ENCODE peak calls at places on chromosomes 16 and 17, in six cellular contexts. One of them, this sample, is unnamed.

GRCh38 chr17:2594657-2595085 is 1.2 kb downstream of the PAFAH1B1 start:
- DNase-seq in activated CD8-positive, alpha-beta T cell treated with anti-CD3 and anti-CD28 coated beads, Interleukin-2, amount 10 ng/mL, durations not matched to agents 7 days and 5 days: peak
- DNase-seq in EL: peak
- DNase-seq in activated T-cell treated with anti-CD3 and anti-CD28 coated beads, Interleukin-2, amount 50 U/mL, for 24 hours: no peak
- DNase-seq in EH: peak
- DNase-seq in stimulated activated CD4-positive, alpha-beta T cell treated with anti-CD3 and anti-CD28 coated beads, TNF-alpha, amount 100 ng/mL, for 1 hour: no peak
- DNase-seq in this sample: peak

GRCh38 chr17:15918661-15919259 is 26.2 kb upstream of the ADORA2B start:
- DNase-seq in EH: peak
- DNase-seq in activated T-cell treated with anti-CD3 and anti-CD28 coated beads, Interleukin-2, amount 50 U/mL, for 24 hours: no peak
- DNase-seq in stimulated activated CD4-positive, alpha-beta T cell treated with anti-CD3 and anti-CD28 coated beads, TNF-alpha, amount 100 ng/mL, for 1 hour: no peak
- DNase-seq in activated CD8-positive, alpha-beta T cell treated with anti-CD3 and anti-CD28 coated beads, Interleukin-2, amount 10 ng/mL, durations not matched to agents 7 days and 5 days: no peak
- DNase-seq in EL: peak
- DNase-seq in this sample: no peak

GRCh38 chr17:72603346-72604242 is 482.8 kb downstream of the SOX9 start:
- DNase-seq in activated CD8-positive, alpha-beta T cell treated with anti-CD3 and anti-CD28 coated beads, Interleukin-2, amount 10 ng/mL, durations not matched to agents 7 days and 5 days: no peak
- DNase-seq in stimulated activated CD4-positive, alpha-beta T cell treated with anti-CD3 and anti-CD28 coated beads, TNF-alpha, amount 100 ng/mL, for 1 hour: no peak
- DNase-seq in EL: peak
- DNase-seq in EH: peak
- DNase-seq in activated T-cell treated with anti-CD3 and anti-CD28 coated beads, Interleukin-2, amount 50 U/mL, for 24 hours: no peak
- DNase-seq in this sample: peak

GRCh38 chr17:2700031-2700490 is 11.5 kb downstream of the CLUH start:
- DNase-seq in EH: no peak
- DNase-seq in stimulated activated CD4-positive, alpha-beta T cell treated with anti-CD3 and anti-CD28 coated beads, TNF-alpha, amount 100 ng/mL, for 1 hour: no peak
- DNase-seq in activated T-cell treated with anti-CD3 and anti-CD28 coated beads, Interleukin-2, amount 50 U/mL, for 24 hours: peak
- DNase-seq in activated CD8-positive, alpha-beta T cell treated with anti-CD3 and anti-CD28 coated beads, Interleukin-2, amount 10 ng/mL, durations not matched to agents 7 days and 5 days: no peak
- DNase-seq in EL: no peak
- DNase-seq in this sample: no peak

GRCh38 chr16:77402672-77403071 is 32.2 kb downstream of the ADAMTS18 start:
- DNase-seq in EH: no peak
- DNase-seq in EL: no peak
- DNase-seq in activated T-cell treated with anti-CD3 and anti-CD28 coated beads, Interleukin-2, amount 50 U/mL, for 24 hours: no peak
- DNase-seq in activated CD8-positive, alpha-beta T cell treated with anti-CD3 and anti-CD28 coated beads, Interleukin-2, amount 10 ng/mL, durations not matched to agents 7 days and 5 days: no peak
- DNase-seq in stimulated activated CD4-positive, alpha-beta T cell treated with anti-CD3 and anti-CD28 coated beads, TNF-alpha, amount 100 ng/mL, for 1 hour: no peak
- DNase-seq in this sample: no peak

GRCh38 chr17:21177854-21178600 is 35.9 kb downstream of the TMEM11 start:
- DNase-seq in EL: no peak
- DNase-seq in activated CD8-positive, alpha-beta T cell treated with anti-CD3 and anti-CD28 coated beads, Interleukin-2, amount 10 ng/mL, durations not matched to agents 7 days and 5 days: no peak
- DNase-seq in stimulated activated CD4-positive, alpha-beta T cell treated with anti-CD3 and anti-CD28 coated beads, TNF-alpha, amount 100 ng/mL, for 1 hour: no peak
- DNase-seq in activated T-cell treated with anti-CD3 and anti-CD28 coated beads, Interleukin-2, amount 50 U/mL, for 24 hours: no peak
- DNase-seq in EH: no peak
- DNase-seq in this sample: no peak

GRCh38 chr16:53041196-53041977 is 11.3 kb downstream of the CHD9NB start:
- DNase-seq in EH: peak
- DNase-seq in activated T-cell treated with anti-CD3 and anti-CD28 coated beads, Interleukin-2, amount 50 U/mL, for 24 hours: no peak
- DNase-seq in EL: peak
- DNase-seq in stimulated activated CD4-positive, alpha-beta T cell treated with anti-CD3 and anti-CD28 coated beads, TNF-alpha, amount 100 ng/mL, for 1 hour: no peak
- DNase-seq in activated CD8-positive, alpha-beta T cell treated with anti-CD3 and anti-CD28 coated beads, Interleukin-2, amount 10 ng/mL, durations not matched to agents 7 days and 5 days: no peak
- DNase-seq in this sample: no peak

GRCh38 chr16:56625140-56625942 is at the start of gene MT1E:
- DNase-seq in EL: peak
- DNase-seq in activated CD8-positive, alpha-beta T cell treated with anti-CD3 and anti-CD28 coated beads, Interleukin-2, amount 10 ng/mL, durations not matched to agents 7 days and 5 days: peak
- DNase-seq in stimulated activated CD4-positive, alpha-beta T cell treated with anti-CD3 and anti-CD28 coated beads, TNF-alpha, amount 100 ng/mL, for 1 hour: no peak
- DNase-seq in activated T-cell treated with anti-CD3 and anti-CD28 coated beads, Interleukin-2, amount 50 U/mL, for 24 hours: peak
- DNase-seq in EH: peak
- DNase-seq in this sample: peak

GRCh38 chr16:85163278-85164112 is 51.2 kb upstream of the CIBAR2 start:
- DNase-seq in activated T-cell treated with anti-CD3 and anti-CD28 coated beads, Interleukin-2, amount 50 U/mL, for 24 hours: no peak
- DNase-seq in EL: no peak
- DNase-seq in EH: no peak
- DNase-seq in activated CD8-positive, alpha-beta T cell treated with anti-CD3 and anti-CD28 coated beads, Interleukin-2, amount 10 ng/mL, durations not matched to agents 7 days and 5 days: no peak
- DNase-seq in stimulated activated CD4-positive, alpha-beta T cell treated with anti-CD3 and anti-CD28 coated beads, TNF-alpha, amount 100 ng/mL, for 1 hour: no peak
- DNase-seq in this sample: no peak

GRCh38 chr17:42660692-42661345 is 1.7 kb downstream of the TUBG2 start:
- DNase-seq in stimulated activated CD4-positive, alpha-beta T cell treated with anti-CD3 and anti-CD28 coated beads, TNF-alpha, amount 100 ng/mL, for 1 hour: no peak
- DNase-seq in EH: peak
- DNase-seq in activated T-cell treated with anti-CD3 and anti-CD28 coated beads, Interleukin-2, amount 50 U/mL, for 24 hours: no peak
- DNase-seq in EL: peak
- DNase-seq in activated CD8-positive, alpha-beta T cell treated with anti-CD3 and anti-CD28 coated beads, Interleukin-2, amount 10 ng/mL, durations not matched to agents 7 days and 5 days: no peak
- DNase-seq in this sample: peak

GRCh38 chr16:30902070-30902972 is 5.9 kb downstream of the CTF1 start:
- DNase-seq in activated T-cell treated with anti-CD3 and anti-CD28 coated beads, Interleukin-2, amount 50 U/mL, for 24 hours: peak
- DNase-seq in EL: peak
- DNase-seq in activated CD8-positive, alpha-beta T cell treated with anti-CD3 and anti-CD28 coated beads, Interleukin-2, amount 10 ng/mL, durations not matched to agents 7 days and 5 days: peak
- DNase-seq in stimulated activated CD4-positive, alpha-beta T cell treated with anti-CD3 and anti-CD28 coated beads, TNF-alpha, amount 100 ng/mL, for 1 hour: no peak
- DNase-seq in EH: peak
- DNase-seq in this sample: peak